ENCODE peak calls at places on chromosomes 2 and 18, in seven cellular contexts. One of them, this sample, is unnamed.

GRCh38 chr2:29130295-29130694 is 15.1 kb downstream of the CLIP4 start:
- DNase-seq in foreskin fibroblast: peak
- DNase-seq in H9: no peak
- DNase-seq in B cell: no peak
- DNase-seq in mesothelial cell of epicardium: no peak
- DNase-seq in fibroblast of lung: peak
- DNase-seq in left lung: no peak
- DNase-seq in this sample: no peak

GRCh38 chr2:117523267-117523666 is 291.2 kb upstream of the DDX18 start:
- DNase-seq in foreskin fibroblast: no peak
- DNase-seq in H9: no peak
- DNase-seq in B cell: no peak
- DNase-seq in mesothelial cell of epicardium: peak
- DNase-seq in fibroblast of lung: no peak
- DNase-seq in left lung: peak
- DNase-seq in this sample: peak

GRCh38 chr2:133266926-133267590 is 301.2 kb downstream of the NCKAP5 start:
- DNase-seq in foreskin fibroblast: no peak
- DNase-seq in H9: peak
- DNase-seq in B cell: no peak
- DNase-seq in mesothelial cell of epicardium: no peak
- DNase-seq in fibroblast of lung: no peak
- DNase-seq in left lung: no peak
- DNase-seq in this sample: no peak

GRCh38 chr2:109463891-109464290 is 149.9 kb downstream of the SEPTIN10 start:
- DNase-seq in foreskin fibroblast: no peak
- DNase-seq in H9: no peak
- DNase-seq in B cell: no peak
- DNase-seq in mesothelial cell of epicardium: no peak
- DNase-seq in fibroblast of lung: no peak
- DNase-seq in left lung: no peak
- DNase-seq in this sample: no peak

GRCh38 chr2:232432598-232433184 is 23.3 kb upstream of the ALPI start:
- DNase-seq in foreskin fibroblast: no peak
- DNase-seq in H9: peak
- DNase-seq in B cell: no peak
- DNase-seq in mesothelial cell of epicardium: no peak
- DNase-seq in fibroblast of lung: no peak
- DNase-seq in left lung: peak
- DNase-seq in this sample: no peak

GRCh38 chr2:172098650-172099471 is 3.8 kb downstream of the DLX2 start:
- DNase-seq in foreskin fibroblast: peak
- DNase-seq in H9: no peak
- DNase-seq in B cell: no peak
- DNase-seq in mesothelial cell of epicardium: peak
- DNase-seq in fibroblast of lung: no peak
- DNase-seq in left lung: peak
- DNase-seq in this sample: peak

GRCh38 chr2:32986480-32986879 is 39.7 kb downstream of the LTBP1 start:
- DNase-seq in foreskin fibroblast: no peak
- DNase-seq in H9: no peak
- DNase-seq in B cell: no peak
- DNase-seq in mesothelial cell of epicardium: no peak
- DNase-seq in fibroblast of lung: no peak
- DNase-seq in left lung: no peak
- DNase-seq in this sample: no peak

GRCh38 chr2:176094307-176094706 is 1.8 kb downstream of the HOXD13 start:
- DNase-seq in foreskin fibroblast: no peak
- DNase-seq in H9: peak
- DNase-seq in B cell: no peak
- DNase-seq in mesothelial cell of epicardium: no peak
- DNase-seq in fibroblast of lung: no peak
- DNase-seq in left lung: no peak
- DNase-seq in this sample: no peak

GRCh38 chr2:81007104-81007503 is 702.6 kb upstream of the LRRTM1 start:
- DNase-seq in foreskin fibroblast: no peak
- DNase-seq in H9: no peak
- DNase-seq in B cell: no peak
- DNase-seq in mesothelial cell of epicardium: no peak
- DNase-seq in fibroblast of lung: no peak
- DNase-seq in left lung: no peak
- DNase-seq in this sample: no peak

GRCh38 chr2:170554278-170554955 is 160.7 kb upstream of the SP5 start:
- DNase-seq in foreskin fibroblast: peak
- DNase-seq in H9: no peak
- DNase-seq in B cell: no peak
- DNase-seq in mesothelial cell of epicardium: no peak
- DNase-seq in fibroblast of lung: peak
- DNase-seq in left lung: no peak
- DNase-seq in this sample: peak

GRCh38 chr18:31546476-31546875 is 45.2 kb upstream of the TTR start:
- DNase-seq in foreskin fibroblast: no peak
- DNase-seq in H9: no peak
- DNase-seq in B cell: no peak
- DNase-seq in mesothelial cell of epicardium: no peak
- DNase-seq in fibroblast of lung: no peak
- DNase-seq in left lung: no peak
- DNase-seq in this sample: no peak

GRCh38 chr18:3665780-3666525 is 216.0 kb downstream of the TGIF1 start:
- DNase-seq in foreskin fibroblast: peak
- DNase-seq in H9: peak
- DNase-seq in B cell: peak
- DNase-seq in mesothelial cell of epicardium: peak
- DNase-seq in fibroblast of lung: peak
- DNase-seq in left lung: peak
- DNase-seq in this sample: peak

GRCh38 chr2:88919087-88919738 is 227.7 kb downstream of the RPIA start:
- DNase-seq in foreskin fibroblast: peak
- DNase-seq in H9: no peak
- DNase-seq in B cell: no peak
- DNase-seq in mesothelial cell of epicardium: no peak
- DNase-seq in fibroblast of lung: peak
- DNase-seq in left lung: no peak
- DNase-seq in this sample: no peak

DNA sequence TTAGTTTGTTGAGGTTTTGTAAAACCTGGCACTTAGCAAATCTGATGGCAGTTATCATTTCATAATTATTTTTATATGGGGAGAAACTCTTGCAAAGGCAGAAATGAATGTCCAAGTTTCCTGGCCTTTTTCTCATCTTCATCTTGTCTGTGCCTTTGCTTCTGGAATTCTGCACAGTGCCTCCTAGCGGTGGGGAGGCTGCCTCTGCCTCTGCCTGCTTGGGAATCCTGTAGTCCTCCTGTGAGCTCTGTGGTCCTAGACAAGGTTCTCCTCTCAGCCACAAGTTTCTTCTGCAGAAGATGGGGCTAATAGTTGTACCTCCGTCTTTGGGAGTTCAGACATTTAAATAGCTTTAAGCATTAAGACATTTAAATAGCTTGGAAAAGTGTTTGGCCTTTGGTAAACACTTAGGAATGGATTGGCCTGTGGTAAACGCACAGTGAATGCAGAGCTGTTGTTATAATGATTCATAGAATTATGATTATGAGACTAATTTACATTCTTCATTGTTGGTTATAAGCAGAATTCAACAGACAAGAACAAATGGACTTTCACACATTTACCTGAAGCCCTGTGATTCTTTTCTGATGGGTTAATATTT is 101.2 kb downstream of the ZNF236 start:
- DNase-seq in foreskin fibroblast: no peak
- DNase-seq in H9: peak
- DNase-seq in B cell: no peak
- DNase-seq in mesothelial cell of epicardium: no peak
- DNase-seq in fibroblast of lung: no peak
- DNase-seq in left lung: no peak
- DNase-seq in this sample: no peak
- TF ChIP-seq CTCF in foreskin fibroblast: peak
- TF ChIP-seq CTCF in H9: peak
- TF ChIP-seq CTCF in B cell: no peak
- TF ChIP-seq CTCF in mesothelial cell of epicardium: peak
- TF ChIP-seq CTCF in fibroblast of lung: peak
- TF ChIP-seq CTCF in left lung: no peak
- TF ChIP-seq CTCF in this sample: peak

DNA sequence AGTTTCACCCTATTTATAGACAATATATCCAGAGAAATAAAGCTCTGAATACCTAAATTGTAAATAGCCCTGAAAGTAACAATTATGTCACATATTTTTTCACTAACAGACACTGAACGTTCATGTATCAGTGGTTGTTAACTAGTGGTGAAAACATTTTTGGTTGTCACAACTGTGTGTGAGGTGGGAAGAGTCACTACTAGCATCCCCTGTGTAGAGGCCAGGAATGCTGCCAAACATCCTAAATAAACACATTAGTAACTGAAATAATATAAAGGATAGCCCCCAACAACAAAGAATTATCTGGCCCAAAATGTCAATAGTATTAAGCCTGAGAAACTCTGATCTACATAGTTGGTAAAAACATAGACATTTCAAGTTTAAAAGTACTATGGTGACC is 64.5 kb downstream of the ROCK1 start:
- DNase-seq in foreskin fibroblast: no peak
- DNase-seq in H9: no peak
- DNase-seq in B cell: no peak
- DNase-seq in mesothelial cell of epicardium: no peak
- DNase-seq in fibroblast of lung: no peak
- DNase-seq in left lung: no peak
- DNase-seq in this sample: no peak
- TF ChIP-seq CTCF in foreskin fibroblast: no peak
- TF ChIP-seq CTCF in H9: no peak
- TF ChIP-seq CTCF in B cell: no peak
- TF ChIP-seq CTCF in mesothelial cell of epicardium: no peak
- TF ChIP-seq CTCF in fibroblast of lung: no peak
- TF ChIP-seq CTCF in left lung: no peak
- TF ChIP-seq CTCF in this sample: no peak

GRCh38 chr2:191357682-191358081 is 112.5 kb downstream of the MYO1B start:
- DNase-seq in foreskin fibroblast: no peak
- DNase-seq in H9: no peak
- DNase-seq in B cell: no peak
- DNase-seq in mesothelial cell of epicardium: no peak
- DNase-seq in fibroblast of lung: no peak
- DNase-seq in left lung: no peak
- DNase-seq in this sample: no peak

GRCh38 chr2:191358325-191359025 is 113.3 kb downstream of the MYO1B start:
- DNase-seq in foreskin fibroblast: no peak
- DNase-seq in H9: no peak
- DNase-seq in B cell: no peak
- DNase-seq in mesothelial cell of epicardium: no peak
- DNase-seq in fibroblast of lung: no peak
- DNase-seq in left lung: no peak
- DNase-seq in this sample: no peak

GRCh38 chr2:191352536-191352935 is 107.3 kb downstream of the MYO1B start:
- DNase-seq in foreskin fibroblast: peak
- DNase-seq in H9: no peak
- DNase-seq in B cell: no peak
- DNase-seq in mesothelial cell of epicardium: no peak
- DNase-seq in fibroblast of lung: peak
- DNase-seq in left lung: no peak
- DNase-seq in this sample: no peak

GRCh38 chr2:191351921-191352320 is 106.7 kb downstream of the MYO1B start:
- DNase-seq in foreskin fibroblast: no peak
- DNase-seq in H9: no peak
- DNase-seq in B cell: no peak
- DNase-seq in mesothelial cell of epicardium: no peak
- DNase-seq in fibroblast of lung: peak
- DNase-seq in left lung: no peak
- DNase-seq in this sample: no peak

DNA sequence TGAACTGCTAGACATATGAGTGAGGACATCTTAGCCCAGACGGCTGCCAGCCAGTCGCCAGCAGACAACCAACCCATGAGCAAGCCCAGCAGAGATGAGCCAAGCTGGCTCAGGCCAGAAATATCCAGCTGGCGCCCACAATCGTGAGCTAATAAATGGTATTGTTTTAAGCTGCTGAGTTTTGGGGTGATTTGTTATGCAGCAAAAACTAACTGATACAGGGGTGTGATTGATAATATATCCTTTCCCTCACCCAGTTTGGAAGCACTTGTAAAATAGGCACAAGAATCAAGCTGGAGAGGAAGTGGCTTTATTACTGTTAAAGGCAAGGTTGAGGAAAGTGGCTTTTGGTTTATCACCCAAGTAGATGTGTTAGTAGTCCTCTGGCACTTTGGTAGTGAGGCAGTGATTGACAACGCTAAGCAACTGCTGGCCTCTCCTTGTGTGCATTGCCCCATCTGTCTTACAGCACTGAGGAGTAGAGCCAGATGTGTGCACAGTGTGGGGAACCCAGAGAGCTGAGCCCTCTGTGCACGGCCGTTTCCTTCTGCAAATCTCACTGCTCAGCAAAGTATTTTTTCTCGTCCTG is 110.1 kb downstream of the MYO1B start:
- DNase-seq in foreskin fibroblast: no peak
- DNase-seq in H9: no peak
- DNase-seq in B cell: no peak
- DNase-seq in mesothelial cell of epicardium: no peak
- DNase-seq in fibroblast of lung: no peak
- DNase-seq in left lung: no peak
- DNase-seq in this sample: no peak
- TF ChIP-seq CTCF in foreskin fibroblast: no peak
- TF ChIP-seq CTCF in H9: no peak
- TF ChIP-seq CTCF in B cell: no peak
- TF ChIP-seq CTCF in mesothelial cell of epicardium: no peak
- TF ChIP-seq CTCF in fibroblast of lung: no peak
- TF ChIP-seq CTCF in left lung: no peak
- TF ChIP-seq CTCF in this sample: no peak

GRCh38 chr2:160087854-160088745 is 25.7 kb upstream of the PLA2R1 start:
- DNase-seq in foreskin fibroblast: no peak
- DNase-seq in H9: no peak
- DNase-seq in B cell: no peak
- DNase-seq in mesothelial cell of epicardium: no peak
- DNase-seq in fibroblast of lung: peak
- DNase-seq in left lung: no peak
- DNase-seq in this sample: no peak

GRCh38 chr2:160091381-160091780 is 29.0 kb upstream of the PLA2R1 start:
- DNase-seq in foreskin fibroblast: peak
- DNase-seq in H9: no peak
- DNase-seq in B cell: no peak
- DNase-seq in mesothelial cell of epicardium: no peak
- DNase-seq in fibroblast of lung: peak
- DNase-seq in left lung: no peak
- DNase-seq in this sample: no peak

GRCh38 chr2:160085662-160086061 is 23.2 kb upstream of the PLA2R1 start:
- DNase-seq in foreskin fibroblast: no peak
- DNase-seq in H9: no peak
- DNase-seq in B cell: no peak
- DNase-seq in mesothelial cell of epicardium: no peak
- DNase-seq in fibroblast of lung: no peak
- DNase-seq in left lung: no peak
- DNase-seq in this sample: no peak
- TF ChIP-seq CTCF in foreskin fibroblast: peak
- TF ChIP-seq CTCF in H9: peak
- TF ChIP-seq CTCF in B cell: no peak
- TF ChIP-seq CTCF in mesothelial cell of epicardium: no peak
- TF ChIP-seq CTCF in fibroblast of lung: no peak
- TF ChIP-seq CTCF in left lung: no peak
- TF ChIP-seq CTCF in this sample: no peak

DNA sequence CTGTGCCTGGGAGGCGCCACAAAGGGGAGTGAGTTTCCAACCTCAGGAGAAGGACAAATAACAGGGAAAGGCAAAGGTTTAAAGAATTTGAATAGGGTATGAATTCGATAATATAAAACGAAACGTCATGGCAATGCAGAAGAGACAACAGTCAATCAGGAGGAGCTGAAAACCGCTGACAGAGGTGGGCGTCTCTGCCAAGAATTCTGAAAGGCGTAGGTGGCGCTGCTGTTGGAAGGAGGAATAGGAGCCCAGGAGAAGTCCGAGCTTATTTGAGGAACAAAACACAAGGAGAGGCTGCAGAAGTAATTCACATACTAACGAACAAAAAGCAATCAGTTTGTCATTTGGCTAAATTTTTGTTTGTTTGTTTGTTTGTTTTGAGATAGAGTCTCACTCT is 485.8 kb upstream of the POU3F3 start:
- DNase-seq in foreskin fibroblast: no peak
- DNase-seq in H9: no peak
- DNase-seq in B cell: no peak
- DNase-seq in mesothelial cell of epicardium: no peak
- DNase-seq in fibroblast of lung: no peak
- DNase-seq in left lung: no peak
- DNase-seq in this sample: no peak
- TF ChIP-seq CTCF in foreskin fibroblast: no peak
- TF ChIP-seq CTCF in H9: no peak
- TF ChIP-seq CTCF in B cell: no peak
- TF ChIP-seq CTCF in mesothelial cell of epicardium: no peak
- TF ChIP-seq CTCF in fibroblast of lung: no peak
- TF ChIP-seq CTCF in left lung: no peak
- TF ChIP-seq CTCF in this sample: no peak